ENCODE peak calls at places on chromosomes 11 and 22, in seven cellular contexts. W is glutamatergic neuron, C is cardiac fibroblast, O is spleen, I is right atrium auricular region, Y is heart right ventricle, K is GM13976. E is an unnamed sample.

GRCh38 chr11:37402663-37403062 is 804.6 kb upstream of the RAG2 start:
- DNase-seq in W (no peak), C (no peak), O (no peak), I (no peak), Y (no peak), K (no peak), E (no peak)

GRCh38 chr22:30826670-30827355 is 132.1 kb downstream of the OSBP2 start:
- DNase-seq in W (no peak), C (no peak), O (no peak), I (no peak), Y (no peak), K (peak; percentile 33), E (no peak)

GRCh38 chr11:2890466-2891241 is 5.1 kb upstream of the CDKN1C start:
- DNase-seq in W (no peak), C (peak; percentile 49), O (no peak), I (no peak), Y (no peak), K (no peak), E (no peak)

GRCh38 chr22:49305966-49306631 is 521.6 kb downstream of the BRD1 start:
- DNase-seq in W (no peak), C (no peak), O (peak; percentile 46), I (peak; percentile 28), Y (no peak), K (no peak), E (no peak)

GRCh38 chr11:35365961-35366360 is 53.4 kb downstream of the SLC1A2 start:
- DNase-seq in W (no peak), C (no peak), O (no peak), I (no peak), Y (no peak), K (no peak), E (no peak)

GRCh38 chr22:35299217-35299716 is 427 bp upstream of the TOM1 start:
- DNase-seq in W (no peak), C (no peak), O (no peak), I (no peak), Y (no peak), K (no peak), E (no peak)

GRCh38 chr11:124834526-124835190 is 30.6 kb upstream of the ROBO3 start:
- DNase-seq in W (no peak), C (no peak), O (no peak), I (no peak), Y (no peak), K (no peak), E (no peak)

GRCh38 chr11:116505466-116506247 is 267.1 kb downstream of the BUD13 start:
- DNase-seq in W (no peak), C (no peak), O (no peak), I (no peak), Y (no peak), K (no peak), E (no peak)

GRCh38 chr11:122317337-122317736 is 201.3 kb upstream of the BLID start:
- DNase-seq in W (no peak), C (no peak), O (no peak), I (no peak), Y (no peak), K (no peak), E (no peak)

GRCh38 chr22:43566021-43566420 is 154.2 kb downstream of the MPPED1 start:
- DNase-seq in W (no peak), C (no peak), O (no peak), I (no peak), Y (no peak), K (no peak), E (no peak)

GRCh38 chr11:15667127-15667725 is 552.5 kb downstream of the INSC start:
- DNase-seq in W (no peak), C (peak; percentile 73), O (no peak), I (no peak), Y (no peak), K (no peak), E (no peak)

GRCh38 chr11:44403587-44404322 is 93.8 kb upstream of the ALX4 start:
- DNase-seq in W (no peak), C (no peak), O (no peak), I (no peak), Y (no peak), K (no peak), E (no peak)

GRCh38 chr11:23711981-23712380 is 784.9 kb upstream of the LUZP2 start:
- DNase-seq in W (no peak), C (no peak), O (no peak), I (no peak), Y (no peak), K (no peak), E (no peak)

GRCh38 chr22:47063606-47064005 is 301.2 kb downstream of the TBC1D22A start:
- DNase-seq in W (no peak), C (no peak), O (peak; percentile 42), I (no peak), Y (no peak), K (no peak), E (no peak)

GRCh38 chr22:21865041-21865440 is 2.4 kb downstream of the MAPK1 start:
- DNase-seq in W (no peak), C (peak; percentile 83), O (no peak), I (peak; percentile 77), Y (peak; percentile 53), K (no peak), E (peak; percentile 52)

GRCh38 chr22:24500251-24500820 is 5.2 kb downstream of the UPB1 start:
- DNase-seq in W (no peak), C (no peak), O (peak; percentile 56), I (no peak), Y (no peak), K (no peak), E (no peak)

GRCh38 chr22:50526849-50527801 is 1.7 kb upstream of the SCO2 start:
- DNase-seq in W (peak; percentile 36), C (peak; percentile 29), O (peak; percentile 91), I (peak; percentile 77), Y (peak; percentile 64), K (peak; percentile 81), E (no peak)

DNA sequence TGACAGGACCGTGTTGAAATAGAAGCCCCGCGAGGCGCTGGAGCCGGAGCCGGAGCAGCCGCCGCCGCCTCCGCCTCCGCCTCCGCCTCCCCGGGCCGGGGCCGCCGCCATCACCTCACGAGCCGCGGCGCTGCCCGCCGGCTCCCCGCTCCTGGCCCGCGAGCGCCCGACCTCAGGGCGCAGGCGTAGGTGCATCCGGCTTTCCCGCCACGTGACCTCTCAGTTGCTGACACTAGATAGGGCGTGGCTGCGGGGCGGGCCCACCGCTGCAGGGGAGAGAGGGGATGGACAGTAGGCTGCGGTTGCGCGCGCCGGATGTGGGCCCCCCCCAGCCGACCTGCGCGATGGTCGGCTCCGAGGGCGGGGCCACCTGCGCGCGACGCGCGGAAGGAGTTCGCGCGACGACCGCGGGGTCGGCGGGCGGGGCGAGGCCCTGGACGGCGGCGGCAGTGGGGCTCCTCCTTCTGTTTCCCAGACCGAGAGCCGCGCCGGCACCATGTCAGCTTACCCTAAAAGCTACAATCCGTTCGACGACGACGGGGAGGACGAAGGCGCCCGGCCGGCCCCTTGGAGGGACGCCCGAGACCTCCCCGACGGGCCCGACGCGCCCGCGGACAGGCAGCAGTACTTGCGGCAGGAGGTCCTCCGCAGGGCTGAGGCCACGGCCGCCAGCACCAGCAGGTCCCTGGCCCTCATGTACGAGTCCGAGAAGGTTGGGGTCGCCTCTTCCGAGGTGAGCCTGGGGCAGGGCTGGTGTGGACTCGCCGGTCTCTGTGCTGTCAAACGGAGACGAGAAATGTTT is at the start of the genes PI4KA and SNAP29:
- DNase-seq in W (peak; percentile 98), C (peak; percentile 98), O (peak; percentile 100), I (peak; percentile 99), Y (peak; percentile 99), K (peak; percentile 99), E (peak; percentile 97)
- TF ChIP-seq CTCF in W (no peak), C (no peak), O (no peak), I (no peak), Y (no peak), K (no peak), E (no peak)

GRCh38 chr11:113160652-113161051 is 153.7 kb upstream of the TTC12 start:
- DNase-seq in W (no peak), C (no peak), O (no peak), I (no peak), Y (no peak), K (no peak), E (no peak)

GRCh38 chr11:113159967-113160621 is 154.3 kb upstream of the TTC12 start:
- DNase-seq in W (no peak), C (no peak), O (no peak), I (peak; percentile 71), Y (no peak), K (no peak), E (no peak)

GRCh38 chr11:113163291-113164030 is 150.9 kb upstream of the TTC12 start:
- DNase-seq in W (no peak), C (peak; percentile 38), O (no peak), I (no peak), Y (no peak), K (no peak), E (no peak)

GRCh38 chr11:113161671-113162589 is 152.5 kb upstream of the TTC12 start:
- DNase-seq in W (no peak), C (no peak), O (no peak), I (no peak), Y (no peak), K (no peak), E (no peak)

GRCh38 chr11:113162590-113162961 is 151.8 kb upstream of the TTC12 start:
- DNase-seq in W (peak; percentile 48), C (no peak), O (no peak), I (peak; percentile 80), Y (no peak), K (no peak), E (no peak)
- TF ChIP-seq CTCF in W (peak; percentile 58), C (peak; percentile 10), O (no peak), I (peak; percentile 25), Y (no peak), K (no peak), E (no peak)

GRCh38 chr11:123430736-123431356 is 777 bp downstream of the GRAMD1B start:
- DNase-seq in W (peak; percentile 49), C (peak; percentile 53), O (peak; percentile 95), I (peak; percentile 69), Y (peak; percentile 54), K (peak; percentile 84), E (no peak)

GRCh38 chr11:123434911-123435310 is 4.8 kb downstream of the GRAMD1B start:
- DNase-seq in W (no peak), C (no peak), O (no peak), I (no peak), Y (no peak), K (no peak), E (no peak)

GRCh38 chr11:123437236-123437979 is 7.3 kb downstream of the GRAMD1B start:
- DNase-seq in W (no peak), C (no peak), O (no peak), I (no peak), Y (no peak), K (no peak), E (no peak)

GRCh38 chr11:123431619-123432018 is 1.6 kb downstream of the GRAMD1B start:
- DNase-seq in W (no peak), C (no peak), O (no peak), I (no peak), Y (no peak), K (no peak), E (no peak)

GRCh38 chr11:123434262-123434661 is 4.2 kb downstream of the GRAMD1B start:
- DNase-seq in W (peak; percentile 39), C (peak; percentile 46), O (no peak), I (no peak), Y (no peak), K (no peak), E (no peak)
- TF ChIP-seq CTCF in W (no peak), C (peak; percentile 34), O (peak; percentile 11), I (no peak), Y (no peak), K (peak; percentile 40), E (peak; percentile 4)

DNA sequence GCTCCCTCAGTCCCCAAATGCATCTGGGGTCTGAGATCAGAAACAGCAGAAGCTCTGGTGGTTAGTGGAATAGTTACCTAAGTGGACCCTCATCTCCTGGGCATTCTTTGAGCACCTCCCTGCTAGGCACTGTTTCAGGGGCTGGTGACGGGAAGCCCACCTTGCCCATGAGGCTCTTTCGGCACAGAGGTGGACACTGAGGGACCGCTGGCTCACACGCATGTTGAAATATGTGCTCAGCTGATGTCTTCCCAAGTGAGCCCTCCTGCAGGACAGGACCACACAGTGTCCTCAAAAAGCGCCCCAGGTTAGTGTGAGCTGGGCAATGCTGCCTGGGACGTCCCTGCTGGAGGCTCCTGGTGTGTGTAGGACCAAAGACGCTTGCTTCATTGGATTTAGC is 1379.9 kb downstream of the TBC1D22A start:
- DNase-seq in W (no peak), C (no peak), O (no peak), I (no peak), Y (no peak), K (no peak), E (no peak)
- TF ChIP-seq CTCF in W (no peak), C (no peak), O (no peak), I (no peak), Y (no peak), K (no peak), E (no peak)